ENCODE peak calls at places on chromosomes 5 and 9, in five cellular contexts. One of them, this sample, is unnamed.
A peak's percentile ranks its signal among the peaks of the same experiment; 100 is the strongest.

GRCh38 chr5:52786937-52787599 is 648 bp upstream of the ITGA1 start:
- DNase-seq in dorsolateral prefrontal cortex: no peak
- DNase-seq in endothelial cell: no peak
- DNase-seq in RWPE1: peak; percentile 20
- DNase-seq in HCT116: peak; percentile 50
- DNase-seq in this sample: no peak

GRCh38 chr5:103808464-103809106 is 246.0 kb upstream of the NUDT12 start:
- DNase-seq in dorsolateral prefrontal cortex: peak; percentile 46
- DNase-seq in endothelial cell: peak; percentile 47
- DNase-seq in RWPE1: peak; percentile 55
- DNase-seq in HCT116: peak; percentile 61
- DNase-seq in this sample: peak; percentile 30

GRCh38 chr9:37215456-37216229 is 95.3 kb downstream of the ZCCHC7 start:
- DNase-seq in dorsolateral prefrontal cortex: no peak
- DNase-seq in endothelial cell: no peak
- DNase-seq in RWPE1: peak; percentile 57
- DNase-seq in HCT116: no peak
- DNase-seq in this sample: no peak

GRCh38 chr5:83729389-83729788 is 8.7 kb upstream of the HAPLN1 start:
- DNase-seq in dorsolateral prefrontal cortex: no peak
- DNase-seq in endothelial cell: no peak
- DNase-seq in RWPE1: no peak
- DNase-seq in HCT116: no peak
- DNase-seq in this sample: no peak

GRCh38 chr9:99752710-99753109 is 69.0 kb upstream of the NR4A3 start:
- DNase-seq in dorsolateral prefrontal cortex: no peak
- DNase-seq in endothelial cell: no peak
- DNase-seq in RWPE1: peak; percentile 74
- DNase-seq in HCT116: no peak
- DNase-seq in this sample: no peak

GRCh38 chr9:76415731-76416130 is 21.5 kb upstream of the RFK start:
- DNase-seq in dorsolateral prefrontal cortex: no peak
- DNase-seq in endothelial cell: no peak
- DNase-seq in RWPE1: no peak
- DNase-seq in HCT116: no peak
- DNase-seq in this sample: no peak

GRCh38 chr5:116766470-116766947 is 191.9 kb upstream of the SEMA6A start:
- DNase-seq in dorsolateral prefrontal cortex: no peak
- DNase-seq in endothelial cell: no peak
- DNase-seq in RWPE1: peak; percentile 52
- DNase-seq in HCT116: peak; percentile 69
- DNase-seq in this sample: no peak

GRCh38 chr5:32760091-32760509 is 49.0 kb downstream of the NPR3 start:
- DNase-seq in dorsolateral prefrontal cortex: no peak
- DNase-seq in endothelial cell: no peak
- DNase-seq in RWPE1: peak; percentile 20
- DNase-seq in HCT116: no peak
- DNase-seq in this sample: no peak

GRCh38 chr5:107778651-107779050 is 107.9 kb upstream of the EFNA5 start:
- DNase-seq in dorsolateral prefrontal cortex: no peak
- DNase-seq in endothelial cell: no peak
- DNase-seq in RWPE1: no peak
- DNase-seq in HCT116: no peak
- DNase-seq in this sample: no peak

GRCh38 chr5:178234753-178235599 is 2.4 kb upstream of the PHYKPL start:
- DNase-seq in dorsolateral prefrontal cortex: peak; percentile 84
- DNase-seq in endothelial cell: peak; percentile 85
- DNase-seq in RWPE1: peak; percentile 78
- DNase-seq in HCT116: peak; percentile 70
- DNase-seq in this sample: peak; percentile 93

GRCh38 chr5:95837492-95837891 is 15.0 kb upstream of the GLRX start:
- DNase-seq in dorsolateral prefrontal cortex: no peak
- DNase-seq in endothelial cell: no peak
- DNase-seq in RWPE1: no peak
- DNase-seq in HCT116: no peak
- DNase-seq in this sample: no peak

GRCh38 chr9:86043999-86044398 is 55.4 kb downstream of the GOLM1 start:
- DNase-seq in dorsolateral prefrontal cortex: no peak
- DNase-seq in endothelial cell: no peak
- DNase-seq in RWPE1: no peak
- DNase-seq in HCT116: peak; percentile 7
- DNase-seq in this sample: no peak

GRCh38 chr5:58314356-58315045 is 145.4 kb downstream of the PLK2 start:
- DNase-seq in dorsolateral prefrontal cortex: no peak
- DNase-seq in endothelial cell: no peak
- DNase-seq in RWPE1: peak; percentile 84
- DNase-seq in HCT116: no peak
- DNase-seq in this sample: no peak

GRCh38 chr5:1193591-1193985 is 7.8 kb upstream of the SLC6A19 start:
- DNase-seq in dorsolateral prefrontal cortex: no peak
- DNase-seq in endothelial cell: no peak
- DNase-seq in RWPE1: no peak
- DNase-seq in HCT116: no peak
- DNase-seq in this sample: no peak

GRCh38 chr5:133489632-133490031 is 122.7 kb downstream of the FSTL4 start:
- DNase-seq in dorsolateral prefrontal cortex: no peak
- DNase-seq in endothelial cell: no peak
- DNase-seq in RWPE1: peak; percentile 15
- DNase-seq in HCT116: peak; percentile 47
- DNase-seq in this sample: no peak

GRCh38 chr9:86282979-86283535 is 719 bp upstream of the ISCA1 start:
- DNase-seq in dorsolateral prefrontal cortex: peak; percentile 36
- DNase-seq in endothelial cell: no peak
- DNase-seq in RWPE1: peak; percentile 78
- DNase-seq in HCT116: no peak
- DNase-seq in this sample: no peak

GRCh38 chr5:120942551-120942950 is 478.5 kb downstream of the PRR16 start:
- DNase-seq in dorsolateral prefrontal cortex: no peak
- DNase-seq in endothelial cell: no peak
- DNase-seq in RWPE1: peak; percentile 8
- DNase-seq in HCT116: no peak
- DNase-seq in this sample: no peak

GRCh38 chr5:107666051-107666655 is 4.6 kb downstream of the EFNA5 start:
- DNase-seq in dorsolateral prefrontal cortex: no peak
- DNase-seq in endothelial cell: no peak
- DNase-seq in RWPE1: no peak
- DNase-seq in HCT116: no peak
- DNase-seq in this sample: no peak

GRCh38 chr5:31854625-31855526 is 215.9 kb downstream of the PDZD2 start:
- DNase-seq in dorsolateral prefrontal cortex: peak; percentile 68
- DNase-seq in endothelial cell: peak; percentile 62
- DNase-seq in RWPE1: peak; percentile 75
- DNase-seq in HCT116: no peak
- DNase-seq in this sample: peak; percentile 13

GRCh38 chr9:107243757-107244156 is 39.3 kb upstream of the RAD23B start:
- DNase-seq in dorsolateral prefrontal cortex: no peak
- DNase-seq in endothelial cell: no peak
- DNase-seq in RWPE1: peak; percentile 91
- DNase-seq in HCT116: peak; percentile 99
- DNase-seq in this sample: no peak

GRCh38 chr9:68705636-68706578 is 867 bp downstream of the PIP5K1B start:
- DNase-seq in dorsolateral prefrontal cortex: peak; percentile 36
- DNase-seq in endothelial cell: peak; percentile 16
- DNase-seq in RWPE1: no peak
- DNase-seq in HCT116: no peak
- DNase-seq in this sample: peak; percentile 22

GRCh38 chr5:124602925-124603650 is 143.4 kb downstream of the ZNF608 start:
- DNase-seq in dorsolateral prefrontal cortex: no peak
- DNase-seq in endothelial cell: no peak
- DNase-seq in RWPE1: no peak
- DNase-seq in HCT116: no peak
- DNase-seq in this sample: no peak

GRCh38 chr9:89440548-89440947 is 57.4 kb downstream of the SEMA4D start:
- DNase-seq in dorsolateral prefrontal cortex: no peak
- DNase-seq in endothelial cell: no peak
- DNase-seq in RWPE1: no peak
- DNase-seq in HCT116: no peak
- DNase-seq in this sample: no peak

GRCh38 chr9:118575341-118576070 is 793.7 kb downstream of the BRINP1 start:
- DNase-seq in dorsolateral prefrontal cortex: no peak
- DNase-seq in endothelial cell: no peak
- DNase-seq in RWPE1: no peak
- DNase-seq in HCT116: no peak
- DNase-seq in this sample: no peak

GRCh38 chr9:21153688-21154608 is 12.3 kb upstream of the IFNW1 start:
- DNase-seq in dorsolateral prefrontal cortex: peak; percentile 39
- DNase-seq in endothelial cell: peak; percentile 15
- DNase-seq in RWPE1: peak; percentile 45
- DNase-seq in HCT116: peak; percentile 51
- DNase-seq in this sample: peak; percentile 4

GRCh38 chr5:72018158-72018803 is 89.0 kb upstream of the MAP1B start:
- DNase-seq in dorsolateral prefrontal cortex: no peak
- DNase-seq in endothelial cell: peak; percentile 56
- DNase-seq in RWPE1: peak; percentile 45
- DNase-seq in HCT116: peak; percentile 57
- DNase-seq in this sample: peak; percentile 65

GRCh38 chr5:172414618-172415599 is 39.4 kb downstream of the SH3PXD2B start:
- DNase-seq in dorsolateral prefrontal cortex: no peak
- DNase-seq in endothelial cell: no peak
- DNase-seq in RWPE1: peak; percentile 55
- DNase-seq in HCT116: no peak
- DNase-seq in this sample: no peak

GRCh38 chr5:132506094-132506692 is 15.6 kb upstream of the IRF1 start:
- DNase-seq in dorsolateral prefrontal cortex: no peak
- DNase-seq in endothelial cell: no peak
- DNase-seq in RWPE1: peak; percentile 77
- DNase-seq in HCT116: peak; percentile 35
- DNase-seq in this sample: no peak

GRCh38 chr9:89729954-89730530 is 125.2 kb downstream of the GADD45G start:
- DNase-seq in dorsolateral prefrontal cortex: no peak
- DNase-seq in endothelial cell: no peak
- DNase-seq in RWPE1: no peak
- DNase-seq in HCT116: no peak
- DNase-seq in this sample: no peak

GRCh38 chr9:79611091-79611614 is 39.4 kb downstream of the TLE4 start:
- DNase-seq in dorsolateral prefrontal cortex: no peak
- DNase-seq in endothelial cell: no peak
- DNase-seq in RWPE1: no peak
- DNase-seq in HCT116: no peak
- DNase-seq in this sample: no peak

GRCh38 chr9:36222449-36222848 is 31.7 kb downstream of the CLTA start:
- DNase-seq in dorsolateral prefrontal cortex: no peak
- DNase-seq in endothelial cell: no peak
- DNase-seq in RWPE1: no peak
- DNase-seq in HCT116: no peak
- DNase-seq in this sample: no peak

GRCh38 chr5:9545959-9546851 is at the start of gene SEMA5A:
- DNase-seq in dorsolateral prefrontal cortex: peak; percentile 36
- DNase-seq in endothelial cell: peak; percentile 61
- DNase-seq in RWPE1: peak; percentile 49
- DNase-seq in HCT116: no peak
- DNase-seq in this sample: peak; percentile 58
- TF ChIP-seq CTCF in dorsolateral prefrontal cortex: no peak
- TF ChIP-seq CTCF in endothelial cell: no peak
- TF ChIP-seq CTCF in RWPE1: no peak
- TF ChIP-seq CTCF in HCT116: no peak
- TF ChIP-seq CTCF in this sample: no peak

GRCh38 chr9:32010322-32010721 is 374.1 kb upstream of the ACO1 start:
- DNase-seq in dorsolateral prefrontal cortex: no peak
- DNase-seq in endothelial cell: no peak
- DNase-seq in RWPE1: no peak
- DNase-seq in HCT116: no peak
- DNase-seq in this sample: no peak
- TF ChIP-seq CTCF in dorsolateral prefrontal cortex: no peak
- TF ChIP-seq CTCF in endothelial cell: no peak
- TF ChIP-seq CTCF in RWPE1: no peak
- TF ChIP-seq CTCF in HCT116: no peak
- TF ChIP-seq CTCF in this sample: no peak

GRCh38 chr5:38670066-38670465 is 113.6 kb upstream of the LIFR start:
- DNase-seq in dorsolateral prefrontal cortex: no peak
- DNase-seq in endothelial cell: no peak
- DNase-seq in RWPE1: no peak
- DNase-seq in HCT116: no peak
- DNase-seq in this sample: no peak

GRCh38 chr5:38663276-38663675 is 106.8 kb upstream of the LIFR start:
- DNase-seq in dorsolateral prefrontal cortex: no peak
- DNase-seq in endothelial cell: no peak
- DNase-seq in RWPE1: no peak
- DNase-seq in HCT116: no peak
- DNase-seq in this sample: no peak

GRCh38 chr5:38667499-38667776 is 111.0 kb upstream of the LIFR start:
- DNase-seq in dorsolateral prefrontal cortex: no peak
- DNase-seq in endothelial cell: no peak
- DNase-seq in RWPE1: no peak
- DNase-seq in HCT116: no peak
- DNase-seq in this sample: no peak

GRCh38 chr5:38670878-38671277 is 114.4 kb upstream of the LIFR start:
- DNase-seq in dorsolateral prefrontal cortex: peak; percentile 40
- DNase-seq in endothelial cell: no peak
- DNase-seq in RWPE1: no peak
- DNase-seq in HCT116: no peak
- DNase-seq in this sample: no peak

GRCh38 chr5:38666668-38667498 is 110.4 kb upstream of the LIFR start:
- DNase-seq in dorsolateral prefrontal cortex: no peak
- DNase-seq in endothelial cell: peak; percentile 46
- DNase-seq in RWPE1: peak; percentile 39
- DNase-seq in HCT116: peak; percentile 19
- DNase-seq in this sample: no peak
- TF ChIP-seq CTCF in dorsolateral prefrontal cortex: peak; percentile 48
- TF ChIP-seq CTCF in endothelial cell: peak; percentile 42
- TF ChIP-seq CTCF in RWPE1: no peak
- TF ChIP-seq CTCF in HCT116: peak; percentile 67
- TF ChIP-seq CTCF in this sample: peak; percentile 54

GRCh38 chr9:113678119-113678861 is 197.8 kb upstream of the ZNF618 start:
- DNase-seq in dorsolateral prefrontal cortex: no peak
- DNase-seq in endothelial cell: no peak
- DNase-seq in RWPE1: no peak
- DNase-seq in HCT116: no peak
- DNase-seq in this sample: no peak

GRCh38 chr9:113687107-113687679 is 188.9 kb upstream of the ZNF618 start:
- DNase-seq in dorsolateral prefrontal cortex: no peak
- DNase-seq in endothelial cell: no peak
- DNase-seq in RWPE1: no peak
- DNase-seq in HCT116: no peak
- DNase-seq in this sample: no peak

GRCh38 chr9:113677569-113677968 is 198.5 kb upstream of the ZNF618 start:
- DNase-seq in dorsolateral prefrontal cortex: no peak
- DNase-seq in endothelial cell: no peak
- DNase-seq in RWPE1: no peak
- DNase-seq in HCT116: no peak
- DNase-seq in this sample: no peak

GRCh38 chr9:113678874-113679273 is 197.2 kb upstream of the ZNF618 start:
- DNase-seq in dorsolateral prefrontal cortex: no peak
- DNase-seq in endothelial cell: no peak
- DNase-seq in RWPE1: no peak
- DNase-seq in HCT116: no peak
- DNase-seq in this sample: no peak

DNA sequence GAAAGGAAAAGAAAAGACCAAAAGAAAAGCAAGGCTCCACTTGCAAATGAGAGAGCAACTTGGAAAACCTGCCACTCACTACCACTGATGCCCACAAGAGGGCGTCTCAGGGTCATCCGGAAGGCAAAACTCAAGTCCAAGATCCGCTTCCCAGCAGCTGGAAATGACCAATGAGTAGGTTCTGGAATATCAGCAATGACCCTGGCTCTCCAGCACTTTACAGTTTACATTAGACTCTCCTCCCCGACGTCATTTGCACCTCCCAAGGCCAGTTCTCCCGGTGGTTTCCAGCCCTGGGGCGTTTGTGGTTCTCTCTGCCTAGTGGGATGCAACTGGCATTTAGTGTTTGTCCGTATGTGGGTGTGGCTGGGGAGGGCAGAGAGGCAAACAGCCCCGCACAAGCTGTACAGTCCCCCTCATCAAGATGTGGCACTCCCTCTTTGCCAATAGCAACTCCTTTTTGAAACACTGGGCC is 193.8 kb upstream of the ZNF618 start:
- DNase-seq in dorsolateral prefrontal cortex: peak; percentile 83
- DNase-seq in endothelial cell: peak; percentile 82
- DNase-seq in RWPE1: peak; percentile 75
- DNase-seq in HCT116: peak; percentile 83
- DNase-seq in this sample: peak; percentile 83
- TF ChIP-seq CTCF in dorsolateral prefrontal cortex: peak; percentile 92
- TF ChIP-seq CTCF in endothelial cell: peak; percentile 97
- TF ChIP-seq CTCF in RWPE1: peak; percentile 99
- TF ChIP-seq CTCF in HCT116: peak; percentile 74
- TF ChIP-seq CTCF in this sample: peak; percentile 96